ENCODE peak calls at places on chromosomes 13 and 19, in five cellular contexts. Q, X, R, K and T are unnamed samples.

GRCh38 chr19:38678217-38678890 is 30.9 kb downstream of the ACTN4 start:
- DNase-seq in Q (no peak), K (no peak), X (no peak), R (no peak), T (no peak)

GRCh38 chr13:98406971-98407370 is 169.9 kb downstream of the STK24 start:
- DNase-seq in K (no peak), Q (no peak), X (no peak), R (no peak), T (no peak)

GRCh38 chr13:40410315-40410714 is 256.1 kb downstream of the FOXO1 start:
- DNase-seq in Q (no peak), K (no peak), X (no peak), R (no peak), T (peak; percentile 32)

GRCh38 chr13:39417643-39418042 is 185.3 kb downstream of the LHFPL6 start:
- DNase-seq in X (no peak), R (no peak), K (peak; percentile 77), Q (peak; percentile 57), T (peak; percentile 67)

GRCh38 chr19:7450243-7451223 is 38.3 kb downstream of the PEX11G start:
- DNase-seq in Q (peak; percentile 51), K (peak; percentile 55), R (peak; percentile 57), X (no peak), T (peak; percentile 53)

GRCh38 chr13:27820524-27821482 is 28.5 kb downstream of the GSX1 start:
- DNase-seq in Q (no peak), X (no peak), R (no peak), K (no peak), T (peak; percentile 13)

GRCh38 chr13:64007334-64007733 is 2591.7 kb upstream of the PCDH20 start:
- DNase-seq in X (no peak), K (no peak), R (no peak), Q (peak; percentile 10), T (no peak)

GRCh38 chr13:35963982-35964665 is 167.1 kb downstream of the DCLK1 start:
- DNase-seq in X (no peak), Q (no peak), K (no peak), R (no peak), T (no peak)

GRCh38 chr13:41696163-41697003 is 239.0 kb downstream of the RGCC start:
- DNase-seq in R (peak; percentile 14), X (no peak), Q (peak; percentile 97), K (peak; percentile 91), T (peak; percentile 89)

GRCh38 chr19:47729799-47730520 is 15.4 kb upstream of the NOP53 start:
- DNase-seq in K (no peak), X (no peak), R (no peak), Q (no peak), T (no peak)

GRCh38 chr19:49071860-49072547 is 495 bp downstream of the KCNA7 start:
- DNase-seq in R (no peak), X (no peak), K (no peak), Q (no peak), T (no peak)

GRCh38 chr13:75222031-75222430 is 259.9 kb downstream of the TBC1D4 start:
- DNase-seq in K (peak; percentile 24), X (no peak), Q (peak; percentile 85), R (no peak), T (peak; percentile 78)

GRCh38 chr19:8336072-8336569 is 6.9 kb downstream of the KANK3 start:
- DNase-seq in K (no peak), X (no peak), R (no peak), Q (no peak), T (no peak)

GRCh38 chr19:3062165-3063105 is at the start of gene TLE5:
- DNase-seq in Q (no peak), K (no peak), R (peak; percentile 79), X (no peak), T (peak; percentile 32)

GRCh38 chr19:58468216-58468839 is 1.4 kb downstream of the ZNF324 start:
- DNase-seq in X (no peak), K (no peak), Q (no peak), R (no peak), T (no peak)

DNA sequence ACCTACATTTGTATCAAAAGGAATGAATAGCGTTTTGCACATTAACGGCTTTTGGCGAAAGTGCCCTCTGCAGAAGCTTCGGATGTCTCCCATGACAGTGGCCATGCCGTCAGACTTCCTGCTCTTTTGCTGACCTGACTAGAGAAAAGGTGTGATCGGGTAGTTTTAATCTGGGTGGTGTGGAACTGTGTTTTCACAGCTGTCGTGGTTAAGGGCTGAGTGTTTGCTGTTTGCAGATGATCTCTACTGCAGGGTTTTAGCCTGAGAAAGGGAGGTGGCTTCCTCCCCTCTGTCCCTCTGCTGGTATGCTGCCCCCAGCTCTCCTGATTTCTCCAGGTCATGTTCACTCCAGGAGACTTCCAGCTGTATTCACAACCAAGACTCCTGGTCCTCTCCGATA is 22.4 kb downstream of the ZNF71 start:
- DNase-seq in R (no peak), K (no peak), X (no peak), Q (no peak), T (no peak)
- H3K4me3 ChIP-seq in R (no peak overlapping the region), K (no peak overlapping the region), X (no peak overlapping the region), Q (no peak overlapping the region), T (no peak overlapping the region)

DNA sequence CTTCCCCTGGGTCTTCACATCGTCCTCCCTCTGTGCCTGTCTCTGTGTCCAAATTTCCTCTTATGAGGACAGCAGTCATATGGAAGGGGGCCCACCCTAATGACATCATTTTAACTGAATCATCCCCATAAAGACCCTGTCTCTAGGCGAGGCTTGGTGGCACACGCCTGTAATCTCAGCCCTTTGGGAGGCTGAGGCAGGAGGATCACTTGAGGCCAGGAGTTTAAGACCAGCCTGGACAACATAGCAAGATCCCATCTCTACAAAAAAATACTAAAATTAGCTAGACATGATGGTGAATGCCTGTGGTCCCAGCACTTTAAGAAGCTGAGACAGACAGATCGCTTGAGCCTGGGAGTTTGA is 4.8 kb downstream of the MYO9B start:
- DNase-seq in Q (no peak), X (no peak), K (no peak), R (no peak), T (no peak)
- H3K4me3 ChIP-seq in Q (peak overlapping the region; percentile 48), X (no peak overlapping the region), K (peak overlapping the region; percentile 50), R (peak overlapping the region; percentile 68), T (peak overlapping the region; percentile 53)

GRCh38 chr19:35165200-35166058 is 10.9 kb downstream of the FXYD5 start:
- DNase-seq in X (no peak), R (no peak), Q (no peak), K (no peak), T (no peak)
- H3K4me3 ChIP-seq in X (no peak overlapping the region), R (no peak overlapping the region), Q (no peak overlapping the region), K (no peak overlapping the region), T (no peak overlapping the region)

DNA sequence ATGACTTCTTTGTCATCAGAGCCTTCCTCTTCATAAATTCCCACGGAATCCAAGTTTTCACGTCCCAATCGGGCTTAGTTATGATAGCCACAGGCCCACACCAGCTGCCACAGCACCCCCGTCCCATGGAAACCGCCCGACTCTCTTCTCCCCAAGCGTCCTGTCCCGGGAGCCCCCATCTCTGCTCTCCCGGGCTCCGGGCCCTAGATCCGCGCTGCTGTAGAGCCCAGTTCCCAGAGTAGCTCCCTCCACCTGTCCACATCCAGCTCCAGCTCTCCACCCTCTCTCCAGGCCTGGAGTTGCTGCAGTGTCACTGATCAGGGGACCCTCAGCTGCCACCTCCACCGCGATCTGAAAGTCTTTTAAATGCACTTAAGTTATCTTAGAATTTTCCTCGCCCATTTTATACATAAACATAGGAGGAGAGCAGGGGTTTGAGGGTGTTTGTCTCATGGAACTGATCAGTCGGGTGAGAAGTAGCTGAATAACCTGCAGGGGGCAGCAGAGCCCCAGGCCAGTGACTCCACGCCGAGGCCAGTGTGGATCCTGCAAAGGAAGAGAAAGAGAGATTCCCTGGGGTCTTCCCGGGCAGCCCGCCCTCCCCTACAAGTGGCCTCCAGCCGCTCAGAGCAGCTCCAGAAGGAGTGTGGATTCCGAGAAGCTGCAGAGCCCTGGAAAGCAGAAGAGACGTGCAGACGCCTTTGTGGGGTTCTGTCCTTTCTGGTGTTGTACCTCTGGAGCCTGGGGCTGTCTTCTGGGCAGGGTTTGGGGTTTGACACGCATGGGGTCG is 1.1 kb upstream of the ZNF763 start:
- DNase-seq in R (peak; percentile 85), K (peak; percentile 46), Q (peak; percentile 77), X (peak; percentile 46), T (peak; percentile 79)
- H3K4me3 ChIP-seq in R (peak overlapping the region; percentile 85), K (no peak overlapping the region), Q (no peak overlapping the region), X (no peak overlapping the region), T (no peak overlapping the region)

DNA sequence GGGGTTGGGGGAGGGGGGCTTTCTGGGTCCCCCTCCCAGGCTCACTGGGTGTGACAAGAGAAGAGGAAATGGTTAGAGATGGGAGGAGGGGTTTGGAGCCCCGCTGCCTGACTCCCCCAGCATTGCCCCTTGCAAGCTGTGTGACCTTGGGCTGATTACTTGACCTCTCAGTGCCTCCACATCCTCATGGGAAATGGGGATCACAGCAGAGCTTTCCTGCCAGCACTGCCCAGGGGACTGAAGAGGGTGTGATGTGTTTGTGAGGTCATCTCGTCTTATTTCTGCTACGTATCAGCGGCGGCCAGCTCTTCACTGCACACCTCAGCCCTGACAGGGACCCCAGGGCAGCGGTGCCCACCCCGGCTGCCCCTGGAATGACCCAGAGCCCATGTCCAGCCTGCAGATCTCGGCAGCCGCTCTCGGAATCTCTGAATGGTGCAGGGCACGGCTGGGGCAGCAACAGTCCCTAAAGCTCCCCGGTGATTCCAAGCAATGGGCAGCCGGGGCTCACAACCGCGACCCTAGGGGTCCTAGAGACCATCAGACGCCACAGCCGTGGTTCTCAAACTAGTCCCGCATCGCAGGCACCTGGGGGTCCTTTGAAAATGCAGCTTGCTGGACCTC is 8.4 kb downstream of the PNMA8B start:
- DNase-seq in Q (peak; percentile 8), R (no peak), X (no peak), K (no peak), T (no peak)
- H3K4me3 ChIP-seq in Q (peak overlapping the region; percentile 55), R (peak overlapping the region; percentile 35), X (peak overlapping the region; percentile 56), K (peak overlapping the region; percentile 29), T (peak overlapping the region; percentile 16)